ENCODE peak calls at places on chromosomes 7 and 10, in nine cellular contexts. U is ovary, Q is pancreas, Y is testis, Z is aorta, H is A549, G is GM12878, L is body of pancreas, T is left ventricle myocardium inferior. J is an unnamed sample. For H3K4me1, the result is how much of the 10 kb centered on the place peaks cover.

GRCh38 chr10:18583575-18584270 is 67.7 kb downstream of the NSUN6 start:
- DNase-seq in Z (no peak), G (no peak), Q (no peak), H (no peak), U (no peak), Y (no peak), L (no peak), T (no peak), J (no peak)

GRCh38 chr7:77327067-77327931 is 88.8 kb downstream of the GSAP start:
- DNase-seq in T (peak), Z (peak), H (no peak), Q (no peak), G (no peak), Y (peak), U (peak), L (peak), J (no peak)

GRCh38 chr10:119413738-119414611 is 128.5 kb downstream of the RGS10 start:
- DNase-seq in H (no peak), G (no peak), L (peak), Y (no peak), Z (no peak), T (peak), U (peak), Q (no peak), J (peak)

GRCh38 chr10:58017719-58018367 is 249.9 kb downstream of the IPMK start:
- DNase-seq in U (no peak), Q (no peak), G (no peak), T (no peak), L (no peak), H (peak), Z (no peak), Y (no peak), J (no peak)

GRCh38 chr7:114345494-114345893 is 69.1 kb upstream of the FOXP2 start:
- DNase-seq in U (no peak), T (no peak), Y (no peak), H (no peak), L (no peak), Q (no peak), Z (no peak), G (no peak), J (no peak)

GRCh38 chr10:62732841-62733653 is 71.5 kb upstream of the ADO start:
- DNase-seq in L (no peak), G (peak), T (no peak), Y (no peak), H (no peak), Z (no peak), U (no peak), Q (no peak), J (no peak)

GRCh38 chr7:106736508-106737201 is 75.7 kb upstream of the CCDC71L start:
- DNase-seq in T (no peak), L (peak), Z (no peak), G (peak), Y (peak), Q (no peak), H (peak), U (no peak), J (peak)

GRCh38 chr7:89887489-89887888 is 266.8 kb upstream of the STEAP1 start:
- DNase-seq in G (no peak), T (no peak), Z (no peak), H (no peak), Y (no peak), U (no peak), Q (no peak), L (no peak), J (no peak)

GRCh38 chr10:133213641-133214467 is 16.2 kb upstream of the UTF1 start:
- DNase-seq in G (no peak), Z (no peak), U (no peak), L (no peak), H (no peak), Y (no peak), T (no peak), Q (no peak), J (no peak)
- H3K4me1 ChIP-seq in G (under half), Z (under half), U (under half), L (under half), H (under half), Y (under half), T (under half), Q (under half), J (under half)

GRCh38 chr10:110642980-110643655 is 1.0 kb upstream of the RBM20 start:
- DNase-seq in G (no peak), Z (no peak), T (peak), Q (no peak), H (no peak), U (no peak), Y (peak), L (peak), J (no peak)

GRCh38 chr10:110643670-110644597 is at the start of gene RBM20:
- DNase-seq in Y (peak), Z (peak), G (no peak), T (peak), L (peak), Q (peak), U (peak), H (no peak), J (peak)

GRCh38 chr10:110647136-110647430 is 2.9 kb downstream of the RBM20 start:
- DNase-seq in T (no peak), L (no peak), G (no peak), Y (no peak), Q (no peak), Z (no peak), U (no peak), H (no peak), J (no peak)

GRCh38 chr10:110646417-110647135 is 2.4 kb downstream of the RBM20 start:
- DNase-seq in G (no peak), T (no peak), Y (no peak), Z (no peak), U (no peak), L (no peak), Q (no peak), H (no peak), J (no peak)

GRCh38 chr10:110644598-110645462 is 694 bp downstream of the RBM20 start:
- DNase-seq in Z (no peak), G (no peak), L (no peak), H (no peak), U (no peak), Q (no peak), T (no peak), Y (no peak), J (peak)
- H3K4me1 ChIP-seq in Z (under half), G (under half), L (under half), H (half or more), U (under half), Q (under half), T (under half), Y (under half), J (half or more)

GRCh38 chr10:43390791-43391190 is 18.2 kb downstream of the HNRNPF start:
- DNase-seq in Z (peak), Q (peak), U (peak), H (no peak), G (no peak), T (no peak), L (peak), Y (peak), J (peak)
- H3K4me1 ChIP-seq in Z (under half), Q (under half), U (under half), H (under half), G (under half), T (half or more), L (under half), Y (under half), J (under half)

DNA sequence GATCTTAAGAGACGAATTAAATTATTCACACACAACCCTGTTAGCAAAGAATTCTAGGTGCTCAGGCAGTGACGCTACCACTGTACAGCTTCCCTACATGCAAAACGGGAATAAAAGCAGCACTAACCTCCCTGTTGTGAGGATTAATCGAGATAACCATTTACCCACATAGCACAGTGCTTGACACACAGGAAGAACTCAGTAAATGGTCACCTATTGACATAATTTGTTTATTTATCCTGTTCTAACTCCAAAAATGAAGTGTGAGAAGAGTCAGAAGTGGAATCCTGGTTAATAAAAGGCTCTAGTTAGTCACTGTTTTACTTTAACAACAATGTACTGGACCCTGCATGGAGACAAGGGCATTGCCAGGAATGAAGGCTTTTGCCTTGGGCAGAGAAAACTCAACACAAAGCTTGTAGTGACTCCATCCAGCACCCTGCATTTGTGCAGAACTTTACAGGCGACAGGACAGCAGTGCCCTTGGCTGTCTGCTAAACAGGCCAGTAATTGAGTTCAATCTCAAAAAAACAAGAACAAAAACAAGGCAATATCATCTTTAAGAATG is 103.8 kb downstream of the SORBS1 start:
- DNase-seq in Z (no peak), L (no peak), T (no peak), Y (no peak), Q (no peak), G (no peak), H (no peak), U (no peak), J (no peak)
- H3K4me1 ChIP-seq in Z (under half), L (under half), T (half or more), Y (under half), Q (under half), G (under half), H (under half), U (under half), J (under half)

DNA sequence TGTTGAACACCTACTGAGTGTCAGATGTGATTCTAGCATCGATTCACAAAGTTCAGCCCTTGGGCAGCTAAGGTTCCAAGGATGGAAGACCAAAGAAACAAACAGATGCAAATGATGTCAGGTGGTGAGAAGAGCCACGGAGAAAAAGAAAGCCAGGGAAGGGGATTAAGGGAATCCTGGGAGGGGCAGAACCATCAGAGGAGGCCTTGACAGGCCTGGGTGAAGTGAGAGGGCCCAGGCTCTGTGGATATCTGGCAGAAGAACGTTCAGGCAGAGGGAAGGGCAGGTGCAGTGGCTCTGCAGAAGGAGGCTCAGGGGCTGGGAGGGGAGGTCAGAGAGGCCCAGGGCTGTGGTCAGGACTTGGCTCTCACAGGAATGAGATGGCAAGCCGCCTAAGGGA is 90.4 kb downstream of the C10orf105 start:
- DNase-seq in U (no peak), G (no peak), Z (no peak), Y (no peak), H (no peak), L (no peak), Q (no peak), T (no peak), J (no peak)
- H3K4me1 ChIP-seq in U (under half), G (under half), Z (under half), Y (under half), H (under half), L (under half), Q (under half), T (under half), J (under half)

GRCh38 chr7:37342665-37343471 is 105.8 kb downstream of the ELMO1 start:
- DNase-seq in U (no peak), Z (no peak), Y (no peak), Q (no peak), L (no peak), G (peak), H (no peak), T (no peak), J (no peak)
- H3K4me1 ChIP-seq in U (under half), Z (under half), Y (under half), Q (under half), L (under half), G (under half), H (under half), T (under half), J (under half)

DNA sequence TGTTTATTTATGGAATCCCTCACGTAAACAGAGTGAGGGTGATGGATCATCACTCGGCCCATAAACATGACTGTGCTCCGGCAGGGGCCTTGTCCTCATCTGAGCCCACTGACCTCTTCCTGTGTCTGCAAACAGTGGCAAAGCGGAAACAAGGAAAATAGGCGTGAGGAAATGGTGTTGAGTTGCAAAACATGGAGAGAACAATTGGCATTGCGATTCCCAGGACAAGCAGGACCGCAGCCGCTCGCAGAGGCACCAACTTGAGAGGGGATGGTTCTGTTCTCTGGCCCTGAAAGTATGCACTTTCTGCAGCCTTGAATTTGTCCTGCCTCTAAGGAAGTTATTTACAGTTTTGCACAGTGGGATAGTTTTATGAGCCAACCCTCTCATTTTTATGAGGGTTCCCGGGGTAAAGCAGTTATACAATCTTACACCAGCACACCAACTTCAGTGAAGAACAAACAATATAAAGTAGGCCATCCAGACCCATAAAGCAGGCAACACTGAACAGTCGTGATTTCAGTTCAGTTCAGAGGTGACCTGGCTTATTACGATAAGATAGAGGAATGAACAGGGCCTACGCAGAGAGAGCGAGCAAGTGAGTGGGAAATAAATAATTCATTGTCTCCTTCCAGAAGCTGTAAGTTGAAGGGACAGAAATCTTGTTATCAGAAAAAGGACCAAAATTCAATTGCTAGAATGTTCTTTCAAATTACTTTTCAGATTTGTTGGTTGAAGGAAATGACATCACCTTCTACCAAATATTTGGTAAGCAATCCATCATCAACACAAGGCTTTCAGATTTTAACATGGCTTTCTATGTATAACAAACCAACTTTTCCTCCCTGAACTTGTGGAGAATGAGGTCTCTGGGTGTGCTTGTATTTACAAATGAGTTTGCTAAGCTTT is 248.2 kb upstream of the FZD8 start:
- DNase-seq in Z (no peak), Q (no peak), T (no peak), G (no peak), Y (no peak), U (no peak), H (no peak), L (no peak), J (no peak)
- H3K4me1 ChIP-seq in Z (under half), Q (under half), T (under half), G (under half), Y (under half), U (under half), H (under half), L (under half), J (under half)

DNA sequence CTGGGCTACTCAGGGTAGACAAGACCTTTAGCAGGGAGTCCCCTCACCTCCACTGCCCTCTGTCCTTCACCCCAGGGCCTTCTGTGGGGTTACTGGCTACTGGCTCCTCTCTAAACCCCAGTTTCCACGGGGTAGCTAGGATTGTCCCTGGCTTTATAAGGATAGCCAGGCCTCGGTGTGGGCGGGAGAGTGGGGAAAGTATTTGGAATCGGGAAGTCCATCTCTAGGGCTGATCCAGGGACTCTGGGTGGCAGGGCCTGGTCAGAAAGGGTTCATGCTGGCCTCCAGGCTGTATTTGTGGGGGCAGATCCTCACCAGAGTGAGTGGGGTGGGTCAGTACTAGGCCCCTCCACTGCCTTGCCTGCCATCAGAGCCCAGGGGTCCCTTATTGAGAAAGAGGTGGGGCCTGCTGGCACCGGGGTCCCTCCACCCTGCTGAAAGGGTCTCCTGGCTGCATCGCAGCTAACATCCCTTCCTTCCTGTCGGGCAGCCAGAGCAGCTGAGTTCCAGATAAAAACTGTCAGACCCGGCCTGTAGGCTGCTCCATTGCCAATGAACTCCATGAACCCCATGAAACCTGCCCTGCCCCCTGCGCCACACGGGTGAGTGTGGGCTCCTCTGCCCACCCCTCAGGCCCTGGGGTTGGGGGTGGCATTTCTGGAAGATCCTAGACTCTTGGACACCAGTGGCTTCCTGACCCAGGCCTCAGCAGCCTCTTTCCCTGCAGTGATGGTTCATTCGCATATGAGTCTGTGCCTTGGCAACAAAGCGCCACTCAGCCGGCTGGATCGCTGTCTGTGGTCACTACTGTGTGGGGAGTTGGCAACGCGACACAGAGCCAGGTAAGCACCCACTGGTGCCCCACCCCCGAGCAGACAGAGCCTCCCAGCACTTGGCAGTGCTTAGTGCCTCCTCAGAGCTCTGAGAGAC is 7.3 kb downstream of the ZMIZ2 start:
- DNase-seq in U (peak), G (no peak), Y (no peak), Z (no peak), Q (no peak), T (no peak), L (no peak), H (no peak), J (no peak)
- H3K4me1 ChIP-seq in U (under half), G (under half), Y (under half), Z (under half), Q (under half), T (half or more), L (under half), H (under half), J (under half)

GRCh38 chr7:99141756-99142726 is 1.9 kb downstream of the SMURF1 start:
- DNase-seq in U (peak), Y (peak), G (no peak), H (peak), L (peak), Z (peak), Q (peak), T (peak), J (peak)

GRCh38 chr7:99142727-99143521 is 984 bp downstream of the SMURF1 start:
- DNase-seq in H (peak), Z (peak), U (peak), G (peak), L (peak), Y (peak), Q (peak), T (peak), J (peak)

GRCh38 chr7:99140813-99141212 is 3.1 kb downstream of the SMURF1 start:
- DNase-seq in H (no peak), T (no peak), U (no peak), Z (no peak), Q (no peak), L (no peak), G (no peak), Y (no peak), J (no peak)

GRCh38 chr7:99143522-99143852 is 421 bp downstream of the SMURF1 start:
- DNase-seq in Y (no peak), L (no peak), T (no peak), U (no peak), Q (no peak), H (no peak), G (no peak), Z (no peak), J (no peak)

GRCh38 chr7:99141334-99141733 is 2.6 kb downstream of the SMURF1 start:
- DNase-seq in L (no peak), U (no peak), G (no peak), Z (no peak), Y (no peak), H (no peak), T (no peak), Q (no peak), J (no peak)
- H3K4me1 ChIP-seq in L (half or more), U (under half), G (under half), Z (under half), Y (under half), H (half or more), T (half or more), Q (under half), J (under half)

GRCh38 chr10:110074298-110074697 is 66.5 kb downstream of the ADD3 start:
- DNase-seq in H (no peak), U (no peak), L (no peak), Q (no peak), Z (no peak), Y (no peak), G (no peak), T (no peak), J (peak)
- H3K4me1 ChIP-seq in H (under half), U (under half), L (under half), Q (under half), Z (under half), Y (half or more), G (half or more), T (half or more), J (half or more)